ENCODE peak calls at places on chromosome 14, in seven cellular contexts. G is GM04504, Z is fibroblast of lung, D is esophagus squamous epithelium, E is spleen, W is Panc1, M is left ventricle myocardium superior. Q is an unnamed sample.

GRCh38 chr14:61076531-61076930 is 95.5 kb downstream of the SLC38A6 start:
- DNase-seq in Z (peak), G (peak), M (no peak), W (no peak), D (no peak), E (no peak), Q (no peak)

GRCh38 chr14:22838631-22839041 is 2.3 kb downstream of the MMP14 start:
- DNase-seq in D (no peak), G (no peak), W (no peak), M (peak), Z (peak), E (no peak), Q (peak)

GRCh38 chr14:92577321-92577742 is 63.8 kb downstream of the RIN3 start:
- DNase-seq in E (peak), W (no peak), M (no peak), G (no peak), D (no peak), Z (no peak), Q (no peak)

GRCh38 chr14:70514168-70515069 is 20.4 kb downstream of the ADAM20 start:
- DNase-seq in D (no peak), Z (no peak), E (no peak), M (no peak), G (no peak), W (no peak), Q (peak)

GRCh38 chr14:90521121-90521929 is 124.5 kb downstream of the CALM1 start:
- DNase-seq in E (no peak), M (no peak), G (no peak), D (no peak), Z (peak), W (no peak), Q (no peak)

GRCh38 chr14:66503532-66503931 is 4.4 kb upstream of the GPHN start:
- DNase-seq in E (no peak), M (no peak), W (no peak), Z (peak), D (no peak), G (no peak), Q (no peak)

GRCh38 chr14:43407721-43408120 is 1099.4 kb downstream of the FSCB start:
- DNase-seq in E (no peak), D (no peak), W (no peak), G (no peak), Z (no peak), M (no peak), Q (no peak)

GRCh38 chr14:81826080-81826479 is 292.4 kb upstream of the SEL1L start:
- DNase-seq in D (no peak), M (no peak), G (no peak), E (no peak), Z (no peak), W (no peak), Q (no peak)

GRCh38 chr14:25111061-25111601 is 61.2 kb upstream of the STXBP6 start:
- DNase-seq in Z (peak), E (no peak), D (no peak), G (no peak), M (no peak), W (no peak), Q (peak)

GRCh38 chr14:96297000-96297399 is 41.0 kb downstream of the BDKRB1 start:
- DNase-seq in Z (peak), G (no peak), M (no peak), W (no peak), D (no peak), E (no peak), Q (no peak)

GRCh38 chr14:69429643-69430042 is 31.2 kb downstream of the SLC39A9 start:
- DNase-seq in E (no peak), W (no peak), G (no peak), M (no peak), D (no peak), Z (no peak), Q (no peak)

GRCh38 chr14:38042356-38042755 is 165.3 kb upstream of the SSTR1 start:
- DNase-seq in Z (peak), D (no peak), E (no peak), M (no peak), G (peak), W (no peak), Q (peak)

GRCh38 chr14:60647081-60647836 is 2.0 kb downstream of the SIX1 start:
- DNase-seq in W (no peak), M (no peak), Z (peak), D (no peak), E (no peak), G (no peak), Q (no peak)

GRCh38 chr14:24179961-24180726 is 8.3 kb downstream of the REC8 start:
- DNase-seq in G (peak), M (no peak), Z (peak), W (no peak), D (no peak), E (peak), Q (peak)

GRCh38 chr14:85359505-85359904 is 170.4 kb upstream of the FLRT2 start:
- DNase-seq in D (no peak), Z (no peak), W (no peak), G (no peak), M (no peak), E (no peak), Q (no peak)

GRCh38 chr14:95507174-95507573 is 9.3 kb downstream of the SYNE3 start:
- DNase-seq in W (no peak), E (peak), D (no peak), M (peak), Z (peak), G (peak), Q (peak)

Q was measured in HT1080.